ENCODE peak calls at places on chromosomes 16 and 17, in eight cellular contexts. One of them, this sample, is unnamed.
A peak's percentile ranks its signal among the peaks of the same experiment; 100 is the strongest.

GRCh38 chr16:71658771-71659170 is 32.8 kb downstream of the MARVELD3 start:
- DNase-seq in activated B cell treated with CpG ODN at 0.5 μM for 24 hours: no peak
- DNase-seq in lung: no peak
- DNase-seq in NCI-H2029: no peak
- DNase-seq in activated naive CD8-positive, alpha-beta T cell treated with anti-CD3 and anti-CD28 coated beads for 36 hours: no peak
- DNase-seq in GDM1: no peak
- DNase-seq in left cardiac atrium: no peak
- DNase-seq in activated CD4-positive, alpha-beta T cell treated with anti-CD3 and anti-CD28 coated beads for 1 hour: no peak
- DNase-seq in this sample: no peak

GRCh38 chr17:80272366-80272765 is 11.7 kb downstream of the RNF213 start:
- DNase-seq in activated B cell treated with CpG ODN at 0.5 μM for 24 hours: no peak
- DNase-seq in lung: no peak
- DNase-seq in NCI-H2029: no peak
- DNase-seq in activated naive CD8-positive, alpha-beta T cell treated with anti-CD3 and anti-CD28 coated beads for 36 hours: no peak
- DNase-seq in GDM1: no peak
- DNase-seq in left cardiac atrium: no peak
- DNase-seq in activated CD4-positive, alpha-beta T cell treated with anti-CD3 and anti-CD28 coated beads for 1 hour: no peak
- DNase-seq in this sample: no peak

GRCh38 chr17:79984877-79985276 is 50.8 kb downstream of the TBC1D16 start:
- DNase-seq in activated B cell treated with CpG ODN at 0.5 μM for 24 hours: no peak
- DNase-seq in lung: no peak
- DNase-seq in NCI-H2029: no peak
- DNase-seq in activated naive CD8-positive, alpha-beta T cell treated with anti-CD3 and anti-CD28 coated beads for 36 hours: no peak
- DNase-seq in GDM1: no peak
- DNase-seq in left cardiac atrium: peak; percentile 5
- DNase-seq in activated CD4-positive, alpha-beta T cell treated with anti-CD3 and anti-CD28 coated beads for 1 hour: no peak
- DNase-seq in this sample: peak; percentile 15

GRCh38 chr16:66335704-66336329 is 30.7 kb upstream of the CDH5 start:
- DNase-seq in activated B cell treated with CpG ODN at 0.5 μM for 24 hours: no peak
- DNase-seq in lung: no peak
- DNase-seq in NCI-H2029: peak; percentile 84
- DNase-seq in activated naive CD8-positive, alpha-beta T cell treated with anti-CD3 and anti-CD28 coated beads for 36 hours: no peak
- DNase-seq in GDM1: no peak
- DNase-seq in left cardiac atrium: peak; percentile 55
- DNase-seq in activated CD4-positive, alpha-beta T cell treated with anti-CD3 and anti-CD28 coated beads for 1 hour: no peak
- DNase-seq in this sample: no peak

GRCh38 chr16:85906349-85906748 is 7.4 kb downstream of the IRF8 start:
- DNase-seq in activated B cell treated with CpG ODN at 0.5 μM for 24 hours: peak; percentile 15
- DNase-seq in lung: no peak
- DNase-seq in NCI-H2029: no peak
- DNase-seq in activated naive CD8-positive, alpha-beta T cell treated with anti-CD3 and anti-CD28 coated beads for 36 hours: no peak
- DNase-seq in GDM1: no peak
- DNase-seq in left cardiac atrium: no peak
- DNase-seq in activated CD4-positive, alpha-beta T cell treated with anti-CD3 and anti-CD28 coated beads for 1 hour: no peak
- DNase-seq in this sample: no peak

GRCh38 chr16:2236362-2237075 is at the start of gene DNASE1L2:
- DNase-seq in activated B cell treated with CpG ODN at 0.5 μM for 24 hours: no peak
- DNase-seq in lung: no peak
- DNase-seq in NCI-H2029: no peak
- DNase-seq in activated naive CD8-positive, alpha-beta T cell treated with anti-CD3 and anti-CD28 coated beads for 36 hours: no peak
- DNase-seq in GDM1: no peak
- DNase-seq in left cardiac atrium: peak; percentile 55
- DNase-seq in activated CD4-positive, alpha-beta T cell treated with anti-CD3 and anti-CD28 coated beads for 1 hour: no peak
- DNase-seq in this sample: no peak

GRCh38 chr16:22813946-22814325 is at the start of gene HS3ST2:
- DNase-seq in activated B cell treated with CpG ODN at 0.5 μM for 24 hours: no peak
- DNase-seq in lung: no peak
- DNase-seq in NCI-H2029: peak; percentile 40
- DNase-seq in activated naive CD8-positive, alpha-beta T cell treated with anti-CD3 and anti-CD28 coated beads for 36 hours: peak; percentile 17
- DNase-seq in GDM1: no peak
- DNase-seq in left cardiac atrium: peak; percentile 74
- DNase-seq in activated CD4-positive, alpha-beta T cell treated with anti-CD3 and anti-CD28 coated beads for 1 hour: no peak
- DNase-seq in this sample: peak; percentile 91

GRCh38 chr16:12535535-12536411 is 267.9 kb downstream of the CPPED1 start:
- DNase-seq in activated B cell treated with CpG ODN at 0.5 μM for 24 hours: no peak
- DNase-seq in lung: no peak
- DNase-seq in NCI-H2029: no peak
- DNase-seq in activated naive CD8-positive, alpha-beta T cell treated with anti-CD3 and anti-CD28 coated beads for 36 hours: peak; percentile 29
- DNase-seq in GDM1: no peak
- DNase-seq in left cardiac atrium: no peak
- DNase-seq in activated CD4-positive, alpha-beta T cell treated with anti-CD3 and anti-CD28 coated beads for 1 hour: no peak
- DNase-seq in this sample: no peak

GRCh38 chr17:36722903-36723263 is 121.5 kb downstream of the MRM1 start:
- DNase-seq in activated B cell treated with CpG ODN at 0.5 μM for 24 hours: no peak
- DNase-seq in lung: no peak
- DNase-seq in NCI-H2029: no peak
- DNase-seq in activated naive CD8-positive, alpha-beta T cell treated with anti-CD3 and anti-CD28 coated beads for 36 hours: no peak
- DNase-seq in GDM1: no peak
- DNase-seq in left cardiac atrium: no peak
- DNase-seq in activated CD4-positive, alpha-beta T cell treated with anti-CD3 and anti-CD28 coated beads for 1 hour: no peak
- DNase-seq in this sample: no peak

GRCh38 chr17:77948690-77949114 is 9.8 kb upstream of the TNRC6C start:
- DNase-seq in activated B cell treated with CpG ODN at 0.5 μM for 24 hours: no peak
- DNase-seq in lung: no peak
- DNase-seq in NCI-H2029: no peak
- DNase-seq in activated naive CD8-positive, alpha-beta T cell treated with anti-CD3 and anti-CD28 coated beads for 36 hours: no peak
- DNase-seq in GDM1: no peak
- DNase-seq in left cardiac atrium: no peak
- DNase-seq in activated CD4-positive, alpha-beta T cell treated with anti-CD3 and anti-CD28 coated beads for 1 hour: no peak
- DNase-seq in this sample: no peak

GRCh38 chr16:85757341-85757822 is 6.5 kb upstream of the C16orf74 start:
- DNase-seq in activated B cell treated with CpG ODN at 0.5 μM for 24 hours: no peak
- DNase-seq in lung: no peak
- DNase-seq in NCI-H2029: no peak
- DNase-seq in activated naive CD8-positive, alpha-beta T cell treated with anti-CD3 and anti-CD28 coated beads for 36 hours: no peak
- DNase-seq in GDM1: no peak
- DNase-seq in left cardiac atrium: no peak
- DNase-seq in activated CD4-positive, alpha-beta T cell treated with anti-CD3 and anti-CD28 coated beads for 1 hour: no peak
- DNase-seq in this sample: no peak

GRCh38 chr16:15052747-15053476 is 3.0 kb downstream of the NTAN1 start:
- DNase-seq in activated B cell treated with CpG ODN at 0.5 μM for 24 hours: no peak
- DNase-seq in lung: no peak
- DNase-seq in NCI-H2029: no peak
- DNase-seq in activated naive CD8-positive, alpha-beta T cell treated with anti-CD3 and anti-CD28 coated beads for 36 hours: no peak
- DNase-seq in GDM1: no peak
- DNase-seq in left cardiac atrium: peak; percentile 52
- DNase-seq in activated CD4-positive, alpha-beta T cell treated with anti-CD3 and anti-CD28 coated beads for 1 hour: no peak
- DNase-seq in this sample: no peak

GRCh38 chr17:8681175-8681949 is 50.8 kb upstream of the MYH10 start:
- DNase-seq in activated B cell treated with CpG ODN at 0.5 μM for 24 hours: no peak
- DNase-seq in lung: no peak
- DNase-seq in NCI-H2029: no peak
- DNase-seq in activated naive CD8-positive, alpha-beta T cell treated with anti-CD3 and anti-CD28 coated beads for 36 hours: no peak
- DNase-seq in GDM1: no peak
- DNase-seq in left cardiac atrium: no peak
- DNase-seq in activated CD4-positive, alpha-beta T cell treated with anti-CD3 and anti-CD28 coated beads for 1 hour: no peak
- DNase-seq in this sample: peak; percentile 66

GRCh38 chr16:48831081-48831722 is 221.2 kb upstream of the N4BP1 start:
- DNase-seq in activated B cell treated with CpG ODN at 0.5 μM for 24 hours: no peak
- DNase-seq in lung: no peak
- DNase-seq in NCI-H2029: no peak
- DNase-seq in activated naive CD8-positive, alpha-beta T cell treated with anti-CD3 and anti-CD28 coated beads for 36 hours: no peak
- DNase-seq in GDM1: no peak
- DNase-seq in left cardiac atrium: no peak
- DNase-seq in activated CD4-positive, alpha-beta T cell treated with anti-CD3 and anti-CD28 coated beads for 1 hour: no peak
- DNase-seq in this sample: no peak

GRCh38 chr17:67194134-67194533 is 50.9 kb downstream of the HELZ start:
- DNase-seq in activated B cell treated with CpG ODN at 0.5 μM for 24 hours: no peak
- DNase-seq in lung: no peak
- DNase-seq in NCI-H2029: no peak
- DNase-seq in activated naive CD8-positive, alpha-beta T cell treated with anti-CD3 and anti-CD28 coated beads for 36 hours: no peak
- DNase-seq in GDM1: no peak
- DNase-seq in left cardiac atrium: no peak
- DNase-seq in activated CD4-positive, alpha-beta T cell treated with anti-CD3 and anti-CD28 coated beads for 1 hour: no peak
- DNase-seq in this sample: no peak

GRCh38 chr16:370980-371728 is 816 bp upstream of the MRPL28 start:
- DNase-seq in activated B cell treated with CpG ODN at 0.5 μM for 24 hours: no peak
- DNase-seq in lung: no peak
- DNase-seq in NCI-H2029: no peak
- DNase-seq in activated naive CD8-positive, alpha-beta T cell treated with anti-CD3 and anti-CD28 coated beads for 36 hours: no peak
- DNase-seq in GDM1: no peak
- DNase-seq in left cardiac atrium: no peak
- DNase-seq in activated CD4-positive, alpha-beta T cell treated with anti-CD3 and anti-CD28 coated beads for 1 hour: no peak
- DNase-seq in this sample: no peak

GRCh38 chr17:14482715-14483114 is 181.8 kb downstream of the HS3ST3B1 start:
- DNase-seq in activated B cell treated with CpG ODN at 0.5 μM for 24 hours: no peak
- DNase-seq in lung: no peak
- DNase-seq in NCI-H2029: no peak
- DNase-seq in activated naive CD8-positive, alpha-beta T cell treated with anti-CD3 and anti-CD28 coated beads for 36 hours: no peak
- DNase-seq in GDM1: no peak
- DNase-seq in left cardiac atrium: no peak
- DNase-seq in activated CD4-positive, alpha-beta T cell treated with anti-CD3 and anti-CD28 coated beads for 1 hour: no peak
- DNase-seq in this sample: no peak

GRCh38 chr16:8370374-8371015 is 219.8 kb downstream of the TMEM114 start:
- DNase-seq in activated B cell treated with CpG ODN at 0.5 μM for 24 hours: no peak
- DNase-seq in lung: no peak
- DNase-seq in NCI-H2029: no peak
- DNase-seq in activated naive CD8-positive, alpha-beta T cell treated with anti-CD3 and anti-CD28 coated beads for 36 hours: no peak
- DNase-seq in GDM1: no peak
- DNase-seq in left cardiac atrium: no peak
- DNase-seq in activated CD4-positive, alpha-beta T cell treated with anti-CD3 and anti-CD28 coated beads for 1 hour: no peak
- DNase-seq in this sample: no peak

GRCh38 chr17:82536220-82537201 is 17.0 kb downstream of the FOXK2 start:
- DNase-seq in activated B cell treated with CpG ODN at 0.5 μM for 24 hours: no peak
- DNase-seq in lung: peak; percentile 63
- DNase-seq in NCI-H2029: no peak
- DNase-seq in activated naive CD8-positive, alpha-beta T cell treated with anti-CD3 and anti-CD28 coated beads for 36 hours: no peak
- DNase-seq in GDM1: no peak
- DNase-seq in left cardiac atrium: peak; percentile 68
- DNase-seq in activated CD4-positive, alpha-beta T cell treated with anti-CD3 and anti-CD28 coated beads for 1 hour: no peak
- DNase-seq in this sample: peak; percentile 66